ENCODE peak calls at places on chromosomes 12 and 14, in six cellular contexts. M is activated T-cell treated with anti-CD3 and anti-CD28 coated beads for 1 hour, R is right cardiac atrium, G is T follicular helper cell, C is HuH-7.5, P is HTR-8/SVneo. D is an unnamed sample.

GRCh38 chr14:68784995-68785816 is 7.7 kb downstream of the ZFP36L1 start:
- DNase-seq in M (no peak), R (peak; percentile 76), G (no peak), C (no peak), P (no peak), D (no peak)

GRCh38 chr12:53999596-54000104 is 311 bp upstream of the HOXC9 start:
- DNase-seq in M (no peak), R (no peak), G (no peak), C (peak; percentile 91), P (no peak), D (no peak)

GRCh38 chr12:125262866-125263265 is 197.6 kb downstream of the AACS start:
- DNase-seq in M (no peak), R (no peak), G (no peak), C (no peak), P (no peak), D (no peak)

GRCh38 chr12:66017736-66018135 is 112.8 kb downstream of the LLPH start:
- DNase-seq in M (no peak), R (no peak), G (no peak), C (no peak), P (no peak), D (no peak)

GRCh38 chr12:106581543-106582263 is 1.1 kb upstream of the RFX4 start:
- DNase-seq in M (no peak), R (peak; percentile 55), G (no peak), C (no peak), P (no peak), D (no peak)

GRCh38 chr14:72443991-72444431 is 449.9 kb downstream of the DPF3 start:
- DNase-seq in M (no peak), R (no peak), G (no peak), C (no peak), P (no peak), D (no peak)

GRCh38 chr12:44930972-44931600 is 55.0 kb upstream of the NELL2 start:
- DNase-seq in M (no peak), R (no peak), G (no peak), C (peak; percentile 9), P (peak; percentile 17), D (peak; percentile 3)

GRCh38 chr12:115035536-115036107 is 351.6 kb upstream of the TBX3 start:
- DNase-seq in M (no peak), R (peak; percentile 59), G (no peak), C (no peak), P (no peak), D (no peak)

GRCh38 chr14:100359111-100359510 is 36.0 kb downstream of the SLC25A47 start:
- DNase-seq in M (no peak), R (no peak), G (no peak), C (no peak), P (no peak), D (no peak)